ENCODE peak calls at places on chromosome 6, in six cellular contexts. O is GM12892, Q is transverse colon, K is breast epithelium, E is stomach, V is H1. P is an unnamed sample.

GRCh38 chr6:15227827-15228318 is 18.0 kb upstream of the JARID2 start:
- DNase-seq in O (no peak), Q (no peak), K (no peak), E (no peak), V (no peak), P (no peak)

GRCh38 chr6:487956-488355 is 96.4 kb downstream of the IRF4 start:
- DNase-seq in O (no peak), Q (peak), K (no peak), E (no peak), V (no peak), P (no peak)

GRCh38 chr6:87784690-87785089 is 82.7 kb upstream of the AKIRIN2 start:
- DNase-seq in O (no peak), Q (no peak), K (no peak), E (no peak), V (no peak), P (no peak)

GRCh38 chr6:99282479-99283062 is 66.9 kb downstream of the FAXC start:
- DNase-seq in O (no peak), Q (no peak), K (no peak), E (no peak), V (no peak), P (no peak)

GRCh38 chr6:56593801-56594318 is 48.8 kb downstream of the DST start:
- DNase-seq in O (peak), Q (no peak), K (no peak), E (no peak), V (no peak), P (no peak)

GRCh38 chr6:75402296-75402695 is 91.3 kb downstream of the FILIP1 start:
- DNase-seq in O (no peak), Q (no peak), K (no peak), E (no peak), V (no peak), P (no peak)

GRCh38 chr6:150471276-150471675 is 102.5 kb downstream of the IYD start:
- DNase-seq in O (no peak), Q (no peak), K (no peak), E (no peak), V (no peak), P (no peak)

GRCh38 chr6:166007349-166008263 is 160.0 kb downstream of the TBXT start:
- DNase-seq in O (no peak), Q (peak), K (no peak), E (peak), V (no peak), P (peak)

GRCh38 chr6:105051941-105052471 is 95.1 kb downstream of the LIN28B start:
- DNase-seq in O (no peak), Q (no peak), K (no peak), E (no peak), V (no peak), P (no peak)

GRCh38 chr6:24949020-24949569 is 13.3 kb upstream of the RIPOR2 start:
- DNase-seq in O (peak), Q (peak), K (no peak), E (no peak), V (no peak), P (no peak)

GRCh38 chr6:139173172-139173571 is 38.3 kb downstream of the HECA start:
- DNase-seq in O (no peak), Q (no peak), K (no peak), E (no peak), V (no peak), P (no peak)

GRCh38 chr6:42533794-42534193 is 30.0 kb upstream of the UBR2 start:
- DNase-seq in O (no peak), Q (no peak), K (no peak), E (no peak), V (no peak), P (no peak)

GRCh38 chr6:42527204-42527603 is 36.6 kb upstream of the UBR2 start:
- DNase-seq in O (no peak), Q (no peak), K (no peak), E (no peak), V (no peak), P (no peak)

GRCh38 chr6:42526616-42527015 is 37.2 kb upstream of the UBR2 start:
- DNase-seq in O (no peak), Q (no peak), K (no peak), E (no peak), V (no peak), P (no peak)

GRCh38 chr6:42532038-42532669 is 31.7 kb upstream of the UBR2 start:
- DNase-seq in O (peak), Q (no peak), K (no peak), E (no peak), V (no peak), P (no peak)
- TF ChIP-seq POLR2AphosphoS5 in O (no peak), Q (no peak), K (no peak), E (no peak), V (no peak), P (no peak)

GRCh38 chr6:7311920-7312615 is 931 bp downstream of the SSR1 start:
- DNase-seq in O (no peak), Q (no peak), K (no peak), E (no peak), V (no peak), P (no peak)

GRCh38 chr6:7313505-7314165 is 636 bp upstream of the SSR1 start:
- DNase-seq in O (no peak), Q (no peak), K (no peak), E (no peak), V (no peak), P (no peak)

GRCh38 chr6:7314414-7314813 is 1.4 kb upstream of the SSR1 start:
- DNase-seq in O (no peak), Q (no peak), K (no peak), E (no peak), V (no peak), P (no peak)

GRCh38 chr6:7311171-7311570 is 1.8 kb downstream of the SSR1 start:
- DNase-seq in O (no peak), Q (no peak), K (no peak), E (no peak), V (no peak), P (no peak)

GRCh38 chr6:7312616-7313504 is at the start of gene SSR1:
- DNase-seq in O (peak), Q (peak), K (peak), E (peak), V (peak), P (peak)
- TF ChIP-seq POLR2AphosphoS5 in O (peak), Q (peak), K (peak), E (peak), V (peak), P (peak)

GRCh38 chr6:2792330-2792729 is 27.1 kb downstream of the WRNIP1 start:
- DNase-seq in O (no peak), Q (no peak), K (no peak), E (no peak), V (no peak), P (no peak)
- TF ChIP-seq POLR2AphosphoS5 in O (no peak), Q (no peak), K (no peak), E (no peak), V (no peak), P (no peak)

DNA sequence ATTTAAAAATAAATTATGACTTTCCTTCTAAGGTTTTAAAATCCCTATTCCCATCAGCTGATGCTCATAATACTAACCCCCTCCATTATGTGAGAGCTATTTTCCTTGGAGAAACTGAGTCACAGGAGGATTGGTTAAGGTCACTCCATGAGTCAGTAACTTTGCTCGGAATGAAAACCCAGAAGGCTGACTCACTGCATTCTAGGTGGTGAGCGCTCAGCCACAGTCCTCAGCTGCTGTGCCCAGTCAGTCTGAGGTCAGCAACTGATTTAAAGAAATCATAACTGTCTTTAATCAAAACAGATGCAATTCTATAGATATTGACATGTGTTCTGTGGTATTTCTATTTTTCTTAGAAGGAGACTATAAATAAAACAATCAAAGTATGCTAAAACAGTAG is 359.2 kb downstream of the GJA1 start:
- DNase-seq in O (no peak), Q (no peak), K (no peak), E (no peak), V (no peak), P (no peak)
- TF ChIP-seq POLR2AphosphoS5 in O (no peak), Q (no peak), K (no peak), E (no peak), V (no peak), P (no peak)

GRCh38 chr6:154991207-154991606 is 3.9 kb upstream of the TIAM2 start:
- DNase-seq in O (no peak), Q (no peak), K (peak), E (no peak), V (no peak), P (no peak)

GRCh38 chr6:154994881-154995240 is 254 bp upstream of the TIAM2 start:
- DNase-seq in O (no peak), Q (no peak), K (no peak), E (no peak), V (no peak), P (no peak)

GRCh38 chr6:154995241-154996162 is at the start of gene TIAM2:
- DNase-seq in O (no peak), Q (no peak), K (no peak), E (no peak), V (no peak), P (no peak)

GRCh38 chr6:154993710-154994109 is 1.4 kb upstream of the TIAM2 start:
- DNase-seq in O (no peak), Q (no peak), K (no peak), E (no peak), V (no peak), P (no peak)

GRCh38 chr6:154993026-154993425 is 2.1 kb upstream of the TIAM2 start:
- DNase-seq in O (no peak), Q (no peak), K (no peak), E (peak), V (no peak), P (no peak)
- TF ChIP-seq POLR2AphosphoS5 in O (no peak), Q (no peak), K (no peak), E (no peak), V (no peak), P (no peak)

GRCh38 chr6:17728551-17729222 is 22.0 kb upstream of the NUP153 start:
- DNase-seq in O (no peak), Q (no peak), K (no peak), E (no peak), V (no peak), P (no peak)

GRCh38 chr6:17721671-17722070 is 14.9 kb upstream of the NUP153 start:
- DNase-seq in O (no peak), Q (no peak), K (no peak), E (no peak), V (no peak), P (no peak)

GRCh38 chr6:17729223-17730077 is 22.7 kb upstream of the NUP153 start:
- DNase-seq in O (no peak), Q (no peak), K (no peak), E (no peak), V (no peak), P (no peak)

GRCh38 chr6:17724341-17724740 is 17.6 kb upstream of the NUP153 start:
- DNase-seq in O (no peak), Q (no peak), K (no peak), E (no peak), V (no peak), P (no peak)

DNA sequence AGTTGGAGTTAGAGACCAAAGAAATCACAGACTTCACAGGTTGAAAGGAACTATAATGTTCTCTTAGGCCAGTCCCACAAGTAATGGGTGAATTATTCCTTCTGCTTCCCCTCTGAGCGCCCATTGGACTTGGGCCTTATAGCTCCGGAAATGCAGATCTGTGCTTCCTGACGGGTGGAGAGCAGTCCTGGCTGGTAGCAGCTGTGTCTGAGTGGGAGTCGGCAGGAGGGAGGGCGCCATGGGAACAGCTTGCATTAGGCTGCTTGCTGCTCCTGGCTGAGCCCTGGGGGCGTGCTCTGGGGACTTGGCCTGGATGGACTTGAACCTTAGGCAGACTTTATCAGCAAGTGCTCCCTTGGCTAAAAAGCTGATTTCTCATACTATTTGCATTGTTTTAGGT is 18.4 kb upstream of the NUP153 start:
- DNase-seq in O (no peak), Q (peak), K (no peak), E (no peak), V (peak), P (peak)
- TF ChIP-seq POLR2AphosphoS5 in O (no peak), Q (no peak), K (no peak), E (no peak), V (no peak), P (no peak)

GRCh38 chr6:62129127-62129526 is 156.9 kb downstream of the KHDRBS2 start:
- DNase-seq in O (no peak), Q (no peak), K (no peak), E (no peak), V (no peak), P (no peak)
- TF ChIP-seq POLR2AphosphoS5 in O (no peak), Q (no peak), K (no peak), E (no peak), V (no peak), P (no peak)

DNA sequence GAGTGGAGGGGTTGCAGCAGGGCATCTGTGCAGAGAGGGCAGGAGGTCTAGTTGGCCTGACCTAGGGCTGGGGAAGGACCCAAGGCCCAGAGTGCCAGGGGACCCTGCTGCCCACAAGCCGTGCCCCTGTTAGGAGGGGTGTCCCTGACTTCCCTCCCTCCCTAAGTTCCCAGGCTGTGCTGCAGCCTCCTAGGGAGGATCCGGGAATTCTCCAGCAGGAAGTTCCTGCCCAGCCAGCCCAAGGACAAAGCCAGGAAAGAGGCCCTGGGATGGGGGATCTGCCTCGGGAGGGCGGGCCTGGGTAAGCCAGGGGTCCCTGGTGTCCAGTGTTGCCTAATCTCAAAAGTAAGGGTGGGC is 9.3 kb upstream of the BAK1 start:
- DNase-seq in O (no peak), Q (peak), K (no peak), E (no peak), V (no peak), P (no peak)
- TF ChIP-seq POLR2AphosphoS5 in O (no peak), Q (no peak), K (no peak), E (no peak), V (no peak), P (no peak)

GRCh38 chr6:155315516-155315871 is 1.2 kb upstream of the TFB1M start:
- DNase-seq in O (no peak), Q (no peak), K (no peak), E (no peak), V (no peak), P (no peak)

GRCh38 chr6:155316419-155316818 is 2.1 kb upstream of the TFB1M start:
- DNase-seq in O (no peak), Q (no peak), K (no peak), E (no peak), V (no peak), P (no peak)

GRCh38 chr6:155314092-155314772 is at the start of gene TFB1M:
- DNase-seq in O (peak), Q (peak), K (peak), E (peak), V (peak), P (peak)

GRCh38 chr6:155313602-155314091 is 637 bp downstream of the TFB1M start:
- DNase-seq in O (no peak), Q (no peak), K (no peak), E (no peak), V (no peak), P (no peak)

DNA sequence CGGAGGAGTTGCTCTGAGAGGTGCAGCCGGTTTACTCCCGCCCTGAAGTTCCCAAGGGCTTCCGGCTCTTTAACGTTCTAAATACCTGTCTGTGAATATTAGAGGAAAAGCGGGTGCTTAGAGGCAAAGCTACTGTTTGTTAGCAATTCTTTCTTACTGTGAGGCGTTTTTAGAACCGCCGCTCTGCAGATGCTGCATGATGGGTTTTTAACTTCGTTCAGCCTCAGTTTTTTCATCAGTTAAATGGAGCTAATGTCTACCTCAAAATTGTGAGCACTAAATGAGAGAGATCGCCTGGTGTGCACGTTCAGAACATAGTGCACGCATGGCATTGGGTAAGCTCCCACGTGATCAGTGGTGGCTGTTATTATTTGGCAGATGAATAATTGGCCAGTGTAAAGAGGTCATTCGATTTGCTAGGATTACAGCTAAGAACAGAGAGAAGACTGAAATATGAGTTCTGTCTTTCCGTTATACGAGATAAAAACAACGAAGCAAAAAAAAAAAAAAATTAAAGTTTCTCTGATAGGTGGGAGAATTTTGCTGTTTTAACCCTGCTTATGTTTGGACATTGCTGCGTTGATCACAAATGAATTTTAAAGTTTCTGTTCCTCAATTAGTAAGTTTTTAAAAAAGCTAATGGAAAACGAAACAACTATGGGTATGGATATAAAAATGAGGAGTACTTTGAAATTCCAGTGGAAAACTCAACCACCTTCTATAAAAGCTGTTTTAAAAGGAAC is 660 bp upstream of the TFB1M start:
- DNase-seq in O (no peak), Q (peak), K (peak), E (peak), V (no peak), P (peak)
- TF ChIP-seq POLR2AphosphoS5 in O (no peak), Q (peak), K (no peak), E (peak), V (no peak), P (no peak)